ENCODE peak calls at places on chromosomes 13 and 19, in four cellular contexts. J is mesendoderm, T is H1, S is IMR-90. Z is an unnamed sample.

GRCh38 chr13:44565881-44566280 is 10.2 kb downstream of the TSC22D1 start:
- DNase-seq in T (no peak), J (peak), S (peak), Z (no peak)

GRCh38 chr19:47095707-47096704 is 17.6 kb downstream of the ZC3H4 start:
- DNase-seq in J (no peak), S (no peak), T (no peak), Z (no peak)

GRCh38 chr19:56111601-56112312 is 9.3 kb downstream of the ZNF787 start:
- DNase-seq in T (no peak), S (no peak), J (no peak), Z (no peak)

GRCh38 chr13:25874907-25875306 is 176.9 kb downstream of the SHISA2 start:
- DNase-seq in J (peak), S (no peak), T (no peak), Z (no peak)

GRCh38 chr19:17610384-17610783 is 54.9 kb downstream of the COLGALT1 start:
- DNase-seq in J (peak), T (no peak), S (peak), Z (no peak)

GRCh38 chr13:80342541-80343371 is 1.8 kb upstream of the SPRY2 start:
- DNase-seq in T (no peak), J (peak), S (peak), Z (peak)

GRCh38 chr19:32869369-32870153 is at the start of gene SLC7A9:
- DNase-seq in J (no peak), S (no peak), T (no peak), Z (no peak)

GRCh38 chr19:45243144-45243732 is 2.0 kb downstream of the EXOC3L2 start:
- DNase-seq in T (no peak), S (no peak), J (no peak), Z (no peak)

GRCh38 chr19:18310118-18310909 is 12.6 kb downstream of the LSM4 start:
- DNase-seq in T (no peak), J (no peak), S (no peak), Z (no peak)

GRCh38 chr13:91017031-91017668 is 330.3 kb upstream of the MIR17HG start:
- DNase-seq in S (peak), T (peak), J (peak), Z (peak)

GRCh38 chr19:19538077-19538764 is at the start of gene CILP2:
- DNase-seq in S (no peak), J (peak), T (no peak), Z (peak)

GRCh38 chr19:4684312-4685095 is 14.4 kb upstream of the MYDGF start:
- DNase-seq in T (no peak), S (no peak), J (no peak), Z (no peak)

GRCh38 chr19:35446194-35446593 is 1.9 kb upstream of the FFAR2 start:
- DNase-seq in S (no peak), J (no peak), T (no peak), Z (no peak)

GRCh38 chr19:55384576-55385235 is 614 bp upstream of the TMEM238 start:
- DNase-seq in T (no peak), S (no peak), J (no peak), Z (no peak)

GRCh38 chr19:14978377-14978776 is 1.3 kb downstream of the SLC1A6 start:
- DNase-seq in S (no peak), T (no peak), J (no peak), Z (no peak)

GRCh38 chr13:40644838-40645620 is 21.4 kb downstream of the FOXO1 start:
- DNase-seq in T (no peak), S (no peak), J (peak), Z (no peak)

GRCh38 chr19:40392894-40393517 is 3.0 kb upstream of the HIPK4 start:
- DNase-seq in T (no peak), S (no peak), J (no peak), Z (no peak)

GRCh38 chr19:11942843-11943108 is 17.9 kb downstream of the ZNF700 start:
- DNase-seq in T (no peak), J (peak), S (no peak), Z (no peak)

GRCh38 chr19:33404506-33404905 is 31.0 kb downstream of the CEBPG start:
- DNase-seq in S (no peak), J (no peak), T (no peak), Z (no peak)

GRCh38 chr13:110506859-110507566 is 54.5 kb downstream of the RAB20 start:
- DNase-seq in S (peak), J (no peak), T (no peak), Z (no peak)

GRCh38 chr19:661427-662196 is 1.4 kb downstream of the RNF126 start:
- DNase-seq in S (no peak), J (no peak), T (no peak), Z (no peak)

GRCh38 chr19:41893899-41894298 is 10.9 kb downstream of the ARHGEF1 start:
- DNase-seq in J (peak), S (peak), T (no peak), Z (no peak)

GRCh38 chr19:45637890-45638667 is 1.1 kb downstream of the EML2 start:
- DNase-seq in T (no peak), J (peak), S (peak), Z (peak)

GRCh38 chr13:99363391-99363790 is 56.2 kb upstream of the GPR183 start:
- DNase-seq in J (no peak), S (no peak), T (no peak), Z (no peak)

GRCh38 chr13:80469841-80470378 is 129.0 kb upstream of the SPRY2 start:
- DNase-seq in J (no peak), T (no peak), S (peak), Z (no peak)

GRCh38 chr19:18969953-18970659 is 29.1 kb upstream of the HOMER3 start:
- DNase-seq in S (no peak), T (no peak), J (no peak), Z (no peak)

DNA sequence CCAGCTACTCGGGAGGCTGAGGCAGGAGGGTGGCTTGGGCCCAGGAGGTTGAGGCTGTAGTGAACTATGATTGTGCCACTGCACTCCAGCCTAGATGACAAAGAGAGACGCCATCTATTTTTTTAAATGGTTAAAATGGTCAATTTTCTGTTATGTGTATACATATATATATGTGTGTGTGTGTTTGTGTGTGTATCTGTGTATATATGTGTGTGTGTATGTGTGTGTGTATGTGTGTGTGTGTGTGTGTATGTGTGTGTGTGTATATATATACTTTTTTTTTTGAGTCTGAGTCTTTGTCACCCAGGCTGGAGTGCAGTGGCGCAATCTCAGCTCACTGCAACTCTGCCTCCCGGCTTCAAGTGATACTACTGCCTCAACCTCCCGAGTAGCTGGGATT is 42.9 kb upstream of the KLF2 start:
- DNase-seq in J (no peak), T (no peak), S (no peak), Z (no peak)
- H3K27ac ChIP-seq in J (no peak), T (no peak), S (no peak), Z (no peak)

GRCh38 chr13:107827840-107828549 is 387.3 kb downstream of the LIG4 start:
- DNase-seq in S (no peak), T (no peak), J (no peak), Z (no peak)
- H3K56ac ChIP-seq in S (no peak), T (no peak), J (no peak), Z (no peak)

GRCh38 chr13:97289514-97290298 is 67.6 kb downstream of the MBNL2 start:
- DNase-seq in T (no peak), S (no peak), J (no peak), Z (no peak)
- H3K27ac ChIP-seq in T (no peak), S (no peak), J (no peak), Z (no peak)

DNA sequence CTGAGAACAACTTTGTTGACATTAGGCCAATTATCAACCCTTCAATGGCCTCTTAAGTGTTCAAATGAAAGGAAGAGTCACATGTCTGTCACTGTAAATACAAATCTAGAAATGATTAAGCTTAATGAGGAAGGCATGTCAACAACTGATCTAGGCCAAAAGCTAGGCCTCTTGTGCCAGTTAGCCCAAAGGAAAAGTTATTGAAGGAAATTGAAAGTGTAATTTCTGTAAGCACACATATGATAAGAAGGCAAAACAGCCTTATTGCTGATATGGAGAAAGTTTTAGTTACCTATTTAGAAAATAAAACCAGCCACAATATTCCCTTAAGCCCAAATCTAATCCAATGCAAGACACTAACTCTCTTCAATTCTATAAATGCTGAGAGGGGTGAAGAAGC is 604.7 kb downstream of the SLITRK6 start:
- DNase-seq in T (no peak), S (no peak), J (no peak), Z (no peak)
- H3K56ac ChIP-seq in T (no peak), S (no peak), J (no peak), Z (no peak)

GRCh38 chr19:30525383-30525782 is 153.2 kb downstream of the ZNF536 start:
- DNase-seq in T (no peak), S (no peak), J (no peak), Z (no peak)
- H3K27ac ChIP-seq in T (no peak), S (no peak), J (no peak), Z (no peak)

DNA sequence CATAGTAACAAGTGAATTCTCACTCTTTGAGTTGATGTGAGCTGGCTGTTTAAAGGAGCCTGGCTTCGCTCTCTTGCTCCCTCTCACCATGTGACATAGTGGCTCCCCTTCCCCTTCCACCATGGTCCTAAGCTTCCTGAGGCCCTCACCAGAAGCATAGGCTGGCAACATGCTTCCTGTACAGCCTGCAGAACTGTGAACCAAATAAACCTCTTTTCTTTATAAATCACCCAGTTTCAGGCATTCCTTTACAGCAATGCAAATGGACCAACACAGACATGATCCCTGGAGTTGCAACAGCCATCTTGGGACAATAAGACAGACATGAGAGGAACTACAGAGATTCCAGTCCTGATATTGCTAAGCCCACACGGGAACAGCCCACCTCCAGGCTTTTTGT is 12.6 kb downstream of the TEAD2 start:
- DNase-seq in J (no peak), T (no peak), S (no peak), Z (no peak)
- H3K56ac ChIP-seq in J (no peak), T (no peak), S (no peak), Z (no peak)

Z was measured in H9.